ENCODE peak calls at places on chromosomes 5 and 9, in four cellular contexts. One of them, this sample, is unnamed.

GRCh38 chr9:36125062-36125855 is 11.3 kb upstream of the GLIPR2 start:
- DNase-seq in mesendoderm: no peak
- DNase-seq in PC-3: no peak
- DNase-seq in A549: no peak
- DNase-seq in this sample: no peak

GRCh38 chr9:114318416-114318815 is 4.5 kb upstream of the ORM1 start:
- DNase-seq in mesendoderm: no peak
- DNase-seq in PC-3: no peak
- DNase-seq in A549: no peak
- DNase-seq in this sample: no peak

GRCh38 chr9:110040788-110041187 is 167.2 kb downstream of the C9orf152 start:
- DNase-seq in mesendoderm: no peak
- DNase-seq in PC-3: peak
- DNase-seq in A549: no peak
- DNase-seq in this sample: no peak

GRCh38 chr9:108622467-108622866 is 233.3 kb downstream of the ACTL7B start:
- DNase-seq in mesendoderm: no peak
- DNase-seq in PC-3: peak
- DNase-seq in A549: no peak
- DNase-seq in this sample: no peak

GRCh38 chr5:96896806-96897205 is 20.5 kb downstream of the ERAP2 start:
- DNase-seq in mesendoderm: no peak
- DNase-seq in PC-3: no peak
- DNase-seq in A549: no peak
- DNase-seq in this sample: no peak

GRCh38 chr5:33049845-33050244 is 338.7 kb downstream of the NPR3 start:
- DNase-seq in mesendoderm: no peak
- DNase-seq in PC-3: peak
- DNase-seq in A549: peak
- DNase-seq in this sample: peak

GRCh38 chr5:108143581-108143980 is 238.3 kb downstream of the FBXL17 start:
- DNase-seq in mesendoderm: peak
- DNase-seq in PC-3: no peak
- DNase-seq in A549: peak
- DNase-seq in this sample: no peak

GRCh38 chr5:72692273-72692672 is 124.2 kb upstream of the TNPO1 start:
- DNase-seq in mesendoderm: peak
- DNase-seq in PC-3: no peak
- DNase-seq in A549: no peak
- DNase-seq in this sample: no peak

GRCh38 chr5:135127604-135128240 is 93.7 kb upstream of the PITX1 start:
- DNase-seq in mesendoderm: no peak
- DNase-seq in PC-3: peak
- DNase-seq in A549: peak
- DNase-seq in this sample: peak

GRCh38 chr5:132202711-132203463 is 24.8 kb downstream of the P4HA2 start:
- DNase-seq in mesendoderm: no peak
- DNase-seq in PC-3: no peak
- DNase-seq in A549: no peak
- DNase-seq in this sample: no peak

GRCh38 chr5:178496661-178497060 is 93.5 kb downstream of the COL23A1 start:
- DNase-seq in mesendoderm: no peak
- DNase-seq in PC-3: no peak
- DNase-seq in A549: no peak
- DNase-seq in this sample: no peak

GRCh38 chr5:170380361-170380951 is 8.7 kb downstream of the KCNMB1 start:
- DNase-seq in mesendoderm: no peak
- DNase-seq in PC-3: peak
- DNase-seq in A549: no peak
- DNase-seq in this sample: no peak

GRCh38 chr5:83148370-83148769 is 71.0 kb downstream of the XRCC4 start:
- DNase-seq in mesendoderm: no peak
- DNase-seq in PC-3: no peak
- DNase-seq in A549: no peak
- DNase-seq in this sample: no peak

GRCh38 chr9:35059438-35059837 is 13.0 kb downstream of the VCP start:
- DNase-seq in mesendoderm: no peak
- DNase-seq in PC-3: no peak
- DNase-seq in A549: no peak
- DNase-seq in this sample: no peak

GRCh38 chr5:141084487-141084989 is 9.9 kb upstream of the PCDHB2 start:
- DNase-seq in mesendoderm: peak
- DNase-seq in PC-3: peak
- DNase-seq in A549: peak
- DNase-seq in this sample: peak

GRCh38 chr5:16980983-16981382 is 44.9 kb upstream of the MYO10 start:
- DNase-seq in mesendoderm: no peak
- DNase-seq in PC-3: peak
- DNase-seq in A549: no peak
- DNase-seq in this sample: no peak

GRCh38 chr9:104313396-104314110 is 190.5 kb upstream of the OR13F1 start:
- DNase-seq in mesendoderm: peak
- DNase-seq in PC-3: no peak
- DNase-seq in A549: no peak
- DNase-seq in this sample: no peak

GRCh38 chr5:173517648-173518047 is 98.8 kb downstream of the BOD1 start:
- DNase-seq in mesendoderm: peak
- DNase-seq in PC-3: no peak
- DNase-seq in A549: no peak
- DNase-seq in this sample: no peak

DNA sequence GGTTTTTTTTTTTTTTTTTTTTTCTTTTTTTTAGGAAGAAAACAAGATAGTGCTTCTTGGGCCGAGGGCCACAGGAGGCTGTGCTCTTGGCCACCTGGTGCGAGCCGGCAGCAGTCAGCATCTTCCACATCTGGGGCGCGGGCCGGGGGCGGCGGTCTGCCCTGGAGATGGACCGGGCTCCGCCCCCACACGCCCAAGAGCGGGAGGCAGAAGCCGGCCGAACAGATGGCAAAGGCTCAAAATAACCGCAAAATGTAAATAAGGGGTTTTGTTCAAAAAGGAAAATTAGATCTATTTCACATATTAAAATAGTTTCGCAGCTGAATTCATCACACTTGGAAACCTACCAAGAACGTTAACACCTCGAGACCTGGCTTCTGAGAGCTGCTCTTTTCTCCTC is 51.5 kb upstream of the UBAC1 start:
- DNase-seq in mesendoderm: no peak
- DNase-seq in PC-3: no peak
- DNase-seq in A549: no peak
- DNase-seq in this sample: no peak
- H3K27ac ChIP-seq in mesendoderm: no peak
- H3K27ac ChIP-seq in PC-3: no peak
- H3K27ac ChIP-seq in A549: peak
- H3K27ac ChIP-seq in this sample: no peak

GRCh38 chr5:13809921-13810320 is 134.6 kb downstream of the DNAH5 start:
- DNase-seq in mesendoderm: no peak
- DNase-seq in PC-3: no peak
- DNase-seq in A549: no peak
- DNase-seq in this sample: no peak
- H3K4me3 ChIP-seq in mesendoderm: no peak
- H3K4me3 ChIP-seq in PC-3: no peak
- H3K4me3 ChIP-seq in A549: no peak
- H3K4me3 ChIP-seq in this sample: no peak

GRCh38 chr5:149870697-149871096 is 73.9 kb downstream of the PDE6A start:
- DNase-seq in mesendoderm: no peak
- DNase-seq in PC-3: no peak
- DNase-seq in A549: no peak
- DNase-seq in this sample: no peak

GRCh38 chr5:149871471-149871870 is 73.1 kb downstream of the PDE6A start:
- DNase-seq in mesendoderm: no peak
- DNase-seq in PC-3: no peak
- DNase-seq in A549: no peak
- DNase-seq in this sample: no peak

GRCh38 chr5:149869266-149869875 is 75.2 kb downstream of the PDE6A start:
- DNase-seq in mesendoderm: no peak
- DNase-seq in PC-3: no peak
- DNase-seq in A549: no peak
- DNase-seq in this sample: no peak

GRCh38 chr5:149873896-149874295 is 70.7 kb downstream of the PDE6A start:
- DNase-seq in mesendoderm: no peak
- DNase-seq in PC-3: no peak
- DNase-seq in A549: no peak
- DNase-seq in this sample: no peak

DNA sequence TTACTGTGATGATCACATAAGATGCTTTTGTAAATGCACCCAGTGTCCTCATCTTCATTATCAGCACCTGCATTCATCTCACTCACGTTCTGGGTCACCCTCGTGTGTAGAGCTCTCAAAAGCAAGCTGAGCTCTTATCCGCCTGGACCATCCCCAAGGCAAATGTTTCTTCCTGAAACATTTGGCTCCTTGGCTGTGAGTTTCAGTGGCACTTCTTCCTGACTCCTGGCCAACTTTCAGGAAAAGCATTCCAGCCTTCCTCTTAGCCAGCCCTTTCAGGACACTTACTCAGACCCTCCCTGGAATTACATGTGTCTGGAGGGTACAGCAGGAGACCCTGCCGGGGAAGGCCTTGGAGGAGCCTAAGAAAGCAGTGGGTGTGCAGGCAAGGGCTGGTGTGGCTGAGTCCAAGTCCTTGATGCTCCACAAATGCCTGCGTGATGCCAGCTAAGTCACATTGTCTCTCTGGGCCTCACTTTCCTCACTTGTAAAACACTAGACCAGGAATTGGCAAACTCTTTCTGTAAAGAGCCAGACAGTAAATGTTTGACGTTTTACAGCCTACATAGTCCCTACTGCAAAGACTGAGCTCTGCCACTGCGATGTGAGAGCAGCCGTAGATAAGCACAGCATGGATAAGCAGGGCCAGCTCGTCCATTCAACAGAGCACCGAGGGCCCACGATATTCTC is 72.1 kb downstream of the PDE6A start:
- DNase-seq in mesendoderm: no peak
- DNase-seq in PC-3: no peak
- DNase-seq in A549: no peak
- DNase-seq in this sample: no peak
- H3K27ac ChIP-seq in mesendoderm: no peak
- H3K27ac ChIP-seq in PC-3: no peak
- H3K27ac ChIP-seq in A549: no peak
- H3K27ac ChIP-seq in this sample: no peak

DNA sequence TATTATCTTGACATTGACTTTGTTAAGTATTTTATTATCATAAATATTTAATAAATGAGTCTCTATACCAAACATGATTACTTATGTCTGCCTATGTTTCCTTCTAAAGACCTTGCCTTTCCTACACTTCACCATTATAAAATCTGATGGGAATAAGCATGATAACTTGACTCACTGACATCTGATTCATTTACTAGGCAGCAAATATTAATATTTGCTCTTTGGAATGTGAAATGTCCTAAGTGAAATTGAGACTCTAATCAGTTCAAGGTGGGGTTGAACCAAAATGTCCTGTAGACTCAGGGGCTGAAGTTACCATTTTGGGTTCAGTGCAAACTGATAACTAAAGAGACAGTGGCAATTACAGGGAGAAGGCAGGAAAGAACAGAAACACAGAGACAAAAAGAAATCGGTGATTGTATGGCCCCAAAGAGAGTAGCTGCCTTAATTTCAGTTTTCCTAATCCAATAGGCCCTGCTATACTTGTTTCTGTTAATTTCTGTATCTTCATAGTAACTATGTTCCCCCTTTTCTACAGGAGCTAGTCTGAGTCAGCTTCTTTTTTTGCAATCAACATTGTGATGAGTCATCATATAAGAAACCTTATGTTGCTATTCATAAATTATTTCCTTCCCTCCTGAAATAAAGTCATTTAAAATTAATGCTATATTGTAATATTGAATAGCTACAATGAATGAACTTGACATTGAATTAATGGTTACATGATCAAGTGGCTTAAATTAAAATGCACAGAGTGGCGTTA is 296.8 kb downstream of the PDE4D start:
- DNase-seq in mesendoderm: no peak
- DNase-seq in PC-3: peak
- DNase-seq in A549: no peak
- DNase-seq in this sample: no peak
- H3K4me3 ChIP-seq in mesendoderm: no peak
- H3K4me3 ChIP-seq in PC-3: no peak
- H3K4me3 ChIP-seq in A549: no peak
- H3K4me3 ChIP-seq in this sample: no peak

GRCh38 chr9:69674112-69674511 is 1.9 kb upstream of the APBA1 start:
- DNase-seq in mesendoderm: peak
- DNase-seq in PC-3: peak
- DNase-seq in A549: no peak
- DNase-seq in this sample: no peak
- H3K27ac ChIP-seq in mesendoderm: no peak
- H3K27ac ChIP-seq in PC-3: no peak
- H3K27ac ChIP-seq in A549: no peak
- H3K27ac ChIP-seq in this sample: no peak

GRCh38 chr9:93064392-93065124 is 6.1 kb downstream of the SUSD3 start:
- DNase-seq in mesendoderm: peak
- DNase-seq in PC-3: no peak
- DNase-seq in A549: no peak
- DNase-seq in this sample: no peak

GRCh38 chr9:93061260-93061751 is 2.8 kb downstream of the SUSD3 start:
- DNase-seq in mesendoderm: no peak
- DNase-seq in PC-3: peak
- DNase-seq in A549: no peak
- DNase-seq in this sample: no peak

GRCh38 chr9:93060746-93061259 is 2.3 kb downstream of the SUSD3 start:
- DNase-seq in mesendoderm: no peak
- DNase-seq in PC-3: peak
- DNase-seq in A549: peak
- DNase-seq in this sample: no peak

GRCh38 chr9:93061791-93062299 is 3.3 kb downstream of the SUSD3 start:
- DNase-seq in mesendoderm: no peak
- DNase-seq in PC-3: no peak
- DNase-seq in A549: peak
- DNase-seq in this sample: no peak

GRCh38 chr9:93062364-93062763 is 3.9 kb downstream of the SUSD3 start:
- DNase-seq in mesendoderm: no peak
- DNase-seq in PC-3: no peak
- DNase-seq in A549: no peak
- DNase-seq in this sample: no peak
- H3K4me3 ChIP-seq in mesendoderm: no peak
- H3K4me3 ChIP-seq in PC-3: no peak
- H3K4me3 ChIP-seq in A549: no peak
- H3K4me3 ChIP-seq in this sample: no peak

DNA sequence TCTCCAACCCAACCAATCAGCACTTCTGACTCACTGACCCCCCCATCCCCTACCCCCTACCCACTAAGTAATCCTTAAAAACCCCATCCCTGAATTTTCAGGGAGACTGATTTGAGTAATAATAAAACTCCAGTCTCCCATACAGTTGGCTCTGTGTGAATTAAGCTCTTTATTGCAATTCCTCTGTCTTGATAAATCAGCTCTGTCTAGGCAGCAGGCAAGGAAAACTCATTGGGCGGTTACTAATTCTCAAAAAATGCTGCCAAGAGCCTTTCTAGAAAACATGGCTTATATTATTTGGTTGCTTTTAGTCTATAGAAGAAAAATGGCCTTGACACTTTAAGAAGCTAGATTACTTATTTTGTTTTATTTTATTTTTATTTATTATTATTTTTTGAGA is 131.7 kb downstream of the SUSD1 start:
- DNase-seq in mesendoderm: no peak
- DNase-seq in PC-3: no peak
- DNase-seq in A549: no peak
- DNase-seq in this sample: no peak
- H3K27ac ChIP-seq in mesendoderm: no peak
- H3K27ac ChIP-seq in PC-3: peak
- H3K27ac ChIP-seq in A549: peak
- H3K27ac ChIP-seq in this sample: peak